ENCODE peak calls at places on chromosomes 12 and 14, in four cellular contexts. One of them, this sample, is unnamed.

GRCh38 chr14:75323571-75323970 is 44.9 kb downstream of the FOS start:
- DNase-seq in SHP77: no peak
- DNase-seq in HT1080: peak; percentile 44
- DNase-seq in G401: no peak
- DNase-seq in this sample: no peak

GRCh38 chr12:80271770-80272169 is 172.3 kb upstream of the PTPRQ start:
- DNase-seq in SHP77: no peak
- DNase-seq in HT1080: no peak
- DNase-seq in G401: no peak
- DNase-seq in this sample: no peak

GRCh38 chr12:80472912-80473500 is 29.0 kb downstream of the PTPRQ start:
- DNase-seq in SHP77: peak; percentile 28
- DNase-seq in HT1080: peak; percentile 69
- DNase-seq in G401: peak; percentile 21
- DNase-seq in this sample: peak; percentile 7

GRCh38 chr12:58026421-58026820 is 85.1 kb downstream of the ATP23 start:
- DNase-seq in SHP77: no peak
- DNase-seq in HT1080: no peak
- DNase-seq in G401: no peak
- DNase-seq in this sample: no peak

GRCh38 chr14:31527087-31527486 is 34.1 kb upstream of the NUBPL start:
- DNase-seq in SHP77: no peak
- DNase-seq in HT1080: no peak
- DNase-seq in G401: no peak
- DNase-seq in this sample: no peak

GRCh38 chr14:79638647-79639266 is 572.5 kb downstream of the DIO2 start:
- DNase-seq in SHP77: no peak
- DNase-seq in HT1080: no peak
- DNase-seq in G401: peak; percentile 99
- DNase-seq in this sample: no peak

GRCh38 chr14:56004323-56004722 is 113.9 kb upstream of the PELI2 start:
- DNase-seq in SHP77: no peak
- DNase-seq in HT1080: no peak
- DNase-seq in G401: no peak
- DNase-seq in this sample: no peak

GRCh38 chr12:122087431-122088180 is 9.1 kb downstream of the MLXIP start:
- DNase-seq in SHP77: no peak
- DNase-seq in HT1080: no peak
- DNase-seq in G401: no peak
- DNase-seq in this sample: no peak

GRCh38 chr14:93947282-93947681 is 20.1 kb downstream of the FAM181A start:
- DNase-seq in SHP77: no peak
- DNase-seq in HT1080: no peak
- DNase-seq in G401: no peak
- DNase-seq in this sample: no peak

GRCh38 chr14:100535287-100536131 is 51.7 kb downstream of the BEGAIN start:
- DNase-seq in SHP77: no peak
- DNase-seq in HT1080: no peak
- DNase-seq in G401: no peak
- DNase-seq in this sample: no peak